ENCODE peak calls at places on chromosomes 11 and 22, in seven cellular contexts. P is heart left ventricle, L is cardiac muscle cell, X is esophagus muscularis mucosa, V is AG04450, D is fibroblast of mammary gland, K is fibroblast of lung. O is an unnamed sample.

GRCh38 chr11:8247312-8247711 is 16.4 kb downstream of the LMO1 start:
- DNase-seq in X (no peak), K (no peak), L (peak), P (no peak), V (no peak), D (peak), O (no peak)

GRCh38 chr11:86072211-86072610 is 3.3 kb upstream of the PICALM start:
- DNase-seq in L (no peak), V (no peak), K (no peak), P (no peak), D (no peak), X (no peak), O (no peak)

GRCh38 chr11:70073881-70074371 is 4.2 kb upstream of the ANO1 start:
- DNase-seq in X (no peak), K (peak), P (peak), L (peak), V (no peak), D (peak), O (peak)

GRCh38 chr11:11171854-11172253 is 181.2 kb downstream of the CSNK2A3 start:
- DNase-seq in K (peak), L (peak), X (no peak), V (no peak), D (no peak), P (no peak), O (no peak)

GRCh38 chr11:69301491-69302401 is 7.8 kb downstream of the MYEOV start:
- DNase-seq in D (peak), X (no peak), L (peak), K (peak), P (no peak), V (peak), O (peak)

GRCh38 chr11:85626496-85626895 is 648 bp downstream of the DLG2 start:
- DNase-seq in L (no peak), P (no peak), K (no peak), V (no peak), X (no peak), D (no peak), O (no peak)

GRCh38 chr22:30667092-30667485 is 586 bp downstream of the DUSP18 start:
- DNase-seq in L (peak), P (no peak), D (no peak), V (no peak), X (no peak), K (peak), O (peak)

GRCh38 chr11:110119317-110119716 is 26.1 kb downstream of the ZC3H12C start:
- DNase-seq in D (no peak), X (no peak), P (no peak), L (no peak), K (no peak), V (no peak), O (no peak)

GRCh38 chr11:7597620-7598019 is 75.7 kb downstream of the CYB5R2 start:
- DNase-seq in L (no peak), P (no peak), X (no peak), V (no peak), D (no peak), K (no peak), O (no peak)

GRCh38 chr11:59138643-59139042 is 4.0 kb upstream of the FAM111A start:
- DNase-seq in D (no peak), L (no peak), V (no peak), K (no peak), P (no peak), X (no peak), O (no peak)

GRCh38 chr22:46484861-46485595 is 52.4 kb downstream of the CELSR1 start:
- DNase-seq in P (no peak), X (no peak), L (no peak), V (no peak), K (peak), D (peak), O (peak)

GRCh38 chr22:50081426-50082196 is 3.6 kb downstream of the MLC1 start:
- DNase-seq in X (no peak), P (no peak), L (no peak), V (no peak), D (no peak), K (no peak), O (no peak)

GRCh38 chr11:46906596-46906995 is 11.8 kb downstream of the LRP4 start:
- DNase-seq in L (no peak), X (no peak), D (no peak), K (peak), V (no peak), P (no peak), O (peak)

GRCh38 chr22:41034741-41035140 is 57.7 kb upstream of the EP300 start:
- DNase-seq in P (no peak), D (no peak), X (no peak), K (no peak), L (no peak), V (no peak), O (no peak)

GRCh38 chr11:68340003-68340767 is 27.8 kb downstream of the LRP5 start:
- DNase-seq in L (no peak), P (no peak), D (no peak), V (no peak), K (no peak), X (no peak), O (no peak)

GRCh38 chr11:69817265-69818236 is 1.7 kb downstream of the FGF3 start:
- DNase-seq in P (no peak), D (no peak), V (no peak), X (no peak), K (no peak), L (peak), O (no peak)

GRCh38 chr11:16669799-16670415 is 68.5 kb upstream of the C11orf58 start:
- DNase-seq in D (no peak), K (peak), V (no peak), X (no peak), P (no peak), L (peak), O (peak)

GRCh38 chr11:35005156-35005780 is 88.8 kb downstream of the PDHX start:
- DNase-seq in K (no peak), D (no peak), P (no peak), V (no peak), L (no peak), X (no peak), O (no peak)

GRCh38 chr11:100902454-100903141 is 215.5 kb downstream of the ARHGAP42 start:
- DNase-seq in X (no peak), D (no peak), P (no peak), L (no peak), K (no peak), V (no peak), O (no peak)

GRCh38 chr11:12921580-12922157 is 87.4 kb upstream of the RASSF10 start:
- DNase-seq in L (no peak), D (no peak), X (no peak), P (no peak), V (no peak), K (no peak), O (no peak)

GRCh38 chr11:2382927-2383822 is 6.1 kb downstream of the CD81 start:
- DNase-seq in P (peak), X (peak), D (peak), V (no peak), L (peak), K (no peak), O (no peak)

GRCh38 chr11:117961896-117962295 is 24.3 kb upstream of the IL10RA start:
- DNase-seq in D (no peak), P (no peak), L (no peak), V (no peak), X (no peak), K (no peak), O (no peak)

GRCh38 chr11:19725379-19726079 is 12.9 kb downstream of the NAV2 start:
- DNase-seq in V (no peak), X (no peak), P (no peak), D (no peak), K (peak), L (no peak), O (no peak)

GRCh38 chr11:35089724-35090505 is 49.1 kb upstream of the CD44 start:
- DNase-seq in L (no peak), K (no peak), D (no peak), P (no peak), X (no peak), V (no peak), O (no peak)

GRCh38 chr22:24753919-24754318 is 20.6 kb downstream of the PIWIL3 start:
- DNase-seq in X (no peak), P (no peak), V (no peak), K (no peak), L (no peak), D (no peak), O (no peak)

GRCh38 chr11:70251583-70252285 is 18.8 kb upstream of the PPFIA1 start:
- DNase-seq in V (no peak), X (no peak), P (no peak), K (peak), D (no peak), L (no peak), O (no peak)

GRCh38 chr11:848380-848931 is 5.8 kb downstream of the TSPAN4 start:
- DNase-seq in X (no peak), D (no peak), L (no peak), P (no peak), V (no peak), K (no peak), O (no peak)

GRCh38 chr11:1618231-1618630 is 3.7 kb downstream of the KRTAP5-4 start:
- DNase-seq in D (no peak), K (no peak), P (no peak), L (no peak), X (no peak), V (no peak), O (no peak)

GRCh38 chr11:68677432-68677831 is 6.9 kb upstream of the GAL start:
- DNase-seq in X (no peak), V (peak), L (peak), P (peak), D (peak), K (peak), O (peak)

GRCh38 chr22:19818264-19819208 is 36.1 kb downstream of the GNB1L start:
- DNase-seq in P (no peak), L (no peak), V (no peak), D (no peak), K (no peak), X (no peak), O (no peak)

GRCh38 chr11:63838682-63839507 is at the start of gene MARK2:
- DNase-seq in L (peak), K (peak), X (peak), P (peak), V (peak), D (peak), O (peak)

GRCh38 chr11:63837719-63838118 is 1.2 kb upstream of the MARK2 start:
- DNase-seq in V (no peak), X (no peak), K (no peak), D (no peak), P (no peak), L (no peak), O (no peak)

GRCh38 chr11:63837027-63837688 is 1.8 kb upstream of the MARK2 start:
- DNase-seq in P (peak), D (peak), L (peak), X (peak), V (no peak), K (peak), O (peak)

GRCh38 chr11:63839508-63840355 is 822 bp downstream of the MARK2 start:
- DNase-seq in X (no peak), K (no peak), D (no peak), L (no peak), P (peak), V (no peak), O (no peak)

GRCh38 chr11:63838150-63838681 is 694 bp upstream of the MARK2 start:
- DNase-seq in X (no peak), L (no peak), V (no peak), K (no peak), P (no peak), D (no peak), O (no peak)
- H3K4me3 ChIP-seq in X (peak), L (no peak), V (peak), K (peak), P (peak), D (peak), O (peak)

DNA sequence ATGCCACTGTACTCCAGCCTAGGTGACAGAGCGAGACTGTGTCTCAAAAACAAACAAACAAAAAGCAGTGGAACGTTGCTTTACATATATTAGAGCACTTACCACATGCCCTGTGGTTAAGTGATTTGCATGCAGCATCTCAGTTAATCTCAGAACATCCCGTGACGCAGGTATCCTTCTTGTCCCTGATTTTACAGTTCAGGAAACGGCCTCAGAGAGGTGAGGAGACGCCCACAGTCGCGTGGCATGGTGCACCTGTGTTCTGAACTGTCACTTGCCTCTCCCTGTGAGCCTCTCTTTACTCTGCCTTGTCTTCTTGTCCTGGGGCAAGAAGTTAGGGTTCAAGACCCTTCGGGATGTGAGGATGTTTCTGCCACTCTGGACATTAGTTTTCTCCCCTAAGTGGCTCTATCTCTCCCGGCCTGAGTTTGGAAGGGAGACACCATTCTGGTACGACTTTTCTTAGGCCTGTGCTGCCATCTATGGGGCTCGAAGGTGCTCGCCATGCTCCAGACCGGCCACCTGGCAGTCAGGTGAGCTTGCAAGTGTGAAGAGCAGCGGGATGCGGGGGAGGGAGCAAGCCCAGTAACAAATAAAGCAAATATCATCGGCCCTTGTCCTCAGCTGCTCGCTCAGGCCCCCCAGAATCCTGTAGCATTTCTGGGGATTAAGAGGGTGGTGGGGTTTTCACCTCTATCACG is 25.6 kb downstream of the YWHAH start:
- DNase-seq in X (no peak), L (peak), K (peak), V (peak), D (peak), P (peak), O (peak)
- TF ChIP-seq CTCF in X (no peak), L (peak), K (peak), V (peak), D (peak), P (peak), O (peak)

GRCh38 chr22:38455530-38456271 is 702 bp upstream of the KCNJ4 start:
- DNase-seq in L (peak), K (peak), P (no peak), X (no peak), D (no peak), V (no peak), O (no peak)

GRCh38 chr22:38453065-38453672 is 1.8 kb downstream of the KCNJ4 start:
- DNase-seq in X (no peak), L (no peak), P (no peak), V (no peak), D (no peak), K (no peak), O (no peak)

GRCh38 chr22:38455063-38455529 is at the start of gene KCNJ4:
- DNase-seq in D (no peak), V (no peak), L (no peak), P (no peak), K (no peak), X (no peak), O (no peak)

GRCh38 chr22:38454011-38454360 is 1.0 kb downstream of the KCNJ4 start:
- DNase-seq in L (no peak), D (no peak), K (no peak), P (no peak), V (no peak), X (no peak), O (no peak)

GRCh38 chr22:38454361-38455062 is 487 bp downstream of the KCNJ4 start:
- DNase-seq in X (no peak), D (no peak), V (no peak), K (no peak), L (no peak), P (no peak), O (no peak)
- H3K4me3 ChIP-seq in X (peak), D (no peak), V (peak), K (no peak), L (peak), P (peak), O (no peak)

GRCh38 chr11:127609025-127609788 is 608.6 kb upstream of the KIRREL3 start:
- DNase-seq in K (no peak), P (no peak), L (no peak), X (peak), V (no peak), D (no peak), O (no peak)
- TF ChIP-seq CTCF in K (no peak), P (no peak), L (no peak), X (no peak), V (no peak), D (no peak), O (no peak)

DNA sequence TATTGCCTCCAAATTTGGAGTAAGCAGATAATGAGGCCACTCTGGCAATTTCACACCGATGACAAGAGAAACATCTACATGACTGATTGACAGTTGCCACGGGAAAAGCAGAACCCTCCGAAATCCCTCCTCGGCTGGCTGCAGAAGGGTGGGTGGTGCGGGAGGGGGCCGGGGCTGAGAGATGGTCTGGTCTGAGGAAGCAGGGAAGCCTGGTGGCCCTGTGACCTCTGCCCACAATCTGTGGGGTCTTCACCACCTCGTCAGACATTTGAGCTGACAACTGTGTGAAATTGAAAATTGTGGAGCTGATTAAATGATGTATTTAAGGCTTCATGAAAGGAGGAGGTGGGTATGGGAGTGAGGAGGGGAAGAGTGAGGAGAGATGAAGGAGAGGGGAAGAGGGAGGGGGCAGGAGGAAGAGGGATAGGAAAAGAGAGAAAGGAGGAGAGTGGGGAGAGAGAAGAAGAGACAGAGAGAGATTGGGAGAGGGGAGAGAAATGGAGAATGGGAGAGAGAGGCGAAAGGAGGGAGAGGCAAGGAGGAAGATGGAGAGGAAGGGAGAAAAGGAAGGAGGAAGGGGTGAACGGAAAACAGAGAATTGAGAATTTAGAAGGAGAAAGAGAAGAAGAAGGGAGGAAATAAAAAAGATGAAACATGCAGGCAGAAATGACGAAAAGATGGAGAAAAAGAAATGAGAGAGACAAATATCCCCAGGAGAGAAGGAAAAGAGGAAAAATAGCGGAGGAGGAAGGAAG is 503.0 kb downstream of the MN1 start:
- DNase-seq in X (no peak), V (no peak), L (no peak), P (no peak), D (no peak), K (no peak), O (no peak)
- H3K4me3 ChIP-seq in X (no peak), V (peak), L (no peak), P (peak), D (no peak), K (no peak), O (peak)

O was measured in astrocyte of the spinal cord.